ENCODE peak calls at places on chromosomes 12 and 14, in seven cellular contexts. L is aorta, B is cardiac muscle cell, C is AG10803, F is stomach, Q is SJSA1, K is astrocyte of the spinal cord. J is an unnamed sample.

GRCh38 chr12:39419471-39419870 is 23.4 kb downstream of the KIF21A start:
- DNase-seq in L (no peak), B (no peak), C (no peak), F (no peak), Q (no peak), K (no peak), J (no peak)

GRCh38 chr14:95533391-95533821 is 1.4 kb upstream of the GLRX5 start:
- DNase-seq in L (no peak), B (no peak), C (peak), F (no peak), Q (peak), K (peak), J (no peak)

GRCh38 chr12:102765736-102766135 is 151.3 kb downstream of the PAH start:
- DNase-seq in L (no peak), B (no peak), C (peak), F (no peak), Q (no peak), K (peak), J (no peak)

GRCh38 chr12:107492393-107493134 is 193.0 kb upstream of the PWP1 start:
- DNase-seq in L (no peak), B (peak), C (no peak), F (no peak), Q (peak), K (no peak), J (no peak)

GRCh38 chr12:26277511-26278246 is 82.3 kb downstream of the SSPN start:
- DNase-seq in L (peak), B (no peak), C (peak), F (no peak), Q (peak), K (peak), J (no peak)

GRCh38 chr12:86261142-86261541 is 5.0 kb upstream of the MGAT4C start:
- DNase-seq in L (no peak), B (no peak), C (no peak), F (no peak), Q (no peak), K (peak), J (no peak)

GRCh38 chr14:86510503-86510902 is 980.6 kb downstream of the FLRT2 start:
- DNase-seq in L (no peak), B (no peak), C (no peak), F (no peak), Q (no peak), K (peak), J (no peak)

GRCh38 chr12:4934651-4935050 is 24.9 kb downstream of the KCNA1 start:
- DNase-seq in L (no peak), B (no peak), C (no peak), F (no peak), Q (no peak), K (peak), J (no peak)

GRCh38 chr12:27924350-27925140 is 48.0 kb downstream of the PTHLH start:
- DNase-seq in L (no peak), B (no peak), C (peak), F (no peak), Q (no peak), K (peak), J (no peak)

GRCh38 chr14:56340921-56341320 is 222.7 kb downstream of the PELI2 start:
- DNase-seq in L (no peak), B (no peak), C (no peak), F (no peak), Q (no peak), K (no peak), J (no peak)

GRCh38 chr12:125403145-125403789 is 338.0 kb downstream of the AACS start:
- DNase-seq in L (no peak), B (peak), C (peak), F (no peak), Q (peak), K (peak), J (no peak)

GRCh38 chr12:130768120-130768519 is 52.0 kb upstream of the RIMBP2 start:
- DNase-seq in L (no peak), B (no peak), C (no peak), F (no peak), Q (no peak), K (no peak), J (no peak)

GRCh38 chr12:50353869-50354593 is 42.4 kb downstream of the FAM186A start:
- DNase-seq in L (no peak), B (no peak), C (peak), F (no peak), Q (peak), K (peak), J (no peak)

GRCh38 chr12:63977441-63977840 is 132.9 kb downstream of the SRGAP1 start:
- DNase-seq in L (no peak), B (no peak), C (peak), F (no peak), Q (no peak), K (no peak), J (no peak)

DNA sequence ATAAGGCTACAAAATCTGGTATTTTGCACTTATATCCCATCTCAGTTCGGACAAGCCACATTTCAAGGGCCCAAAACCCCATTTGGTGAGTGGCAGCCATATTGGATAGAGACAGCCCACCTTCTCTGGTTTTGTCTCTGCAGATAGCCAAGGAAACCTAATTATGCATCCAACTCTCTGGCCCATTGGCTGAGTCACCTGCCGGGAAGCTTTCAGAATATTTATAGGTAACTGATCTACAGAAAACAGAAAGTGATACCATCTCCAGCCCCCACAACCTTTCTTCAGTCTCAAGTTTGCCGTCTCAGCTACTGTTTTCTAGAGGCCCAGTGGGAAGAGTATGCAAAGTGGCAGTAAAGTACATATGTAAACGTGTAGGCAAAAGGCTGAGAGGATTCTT is 33.7 kb upstream of the PPP1CC start:
- DNase-seq in L (no peak), B (no peak), C (no peak), F (no peak), Q (no peak), K (no peak), J (no peak)
- H3K4me3 ChIP-seq in L (no peak), B (no peak), C (no peak), F (no peak), Q (no peak), K (no peak), J (no peak)

GRCh38 chr12:118979763-118980406 is 1.5 kb upstream of the SRRM4 start:
- DNase-seq in L (peak), B (peak), C (peak), F (peak), Q (no peak), K (peak), J (no peak)
- H3K4me3 ChIP-seq in L (no peak), B (peak), C (no peak), F (no peak), Q (no peak), K (no peak), J (no peak)

GRCh38 chr12:1794440-1795090 is 25.8 kb upstream of the LRTM2 start:
- DNase-seq in L (no peak), B (no peak), C (no peak), F (no peak), Q (no peak), K (no peak), J (no peak)
- H3K4me3 ChIP-seq in L (no peak), B (no peak), C (no peak), F (no peak), Q (no peak), K (no peak), J (no peak)

GRCh38 chr14:61573321-61573720 is 122.0 kb upstream of the HIF1A start:
- DNase-seq in L (no peak), B (no peak), C (no peak), F (no peak), Q (peak), K (no peak), J (no peak)
- H3K4me3 ChIP-seq in L (no peak), B (no peak), C (no peak), F (no peak), Q (no peak), K (no peak), J (no peak)

DNA sequence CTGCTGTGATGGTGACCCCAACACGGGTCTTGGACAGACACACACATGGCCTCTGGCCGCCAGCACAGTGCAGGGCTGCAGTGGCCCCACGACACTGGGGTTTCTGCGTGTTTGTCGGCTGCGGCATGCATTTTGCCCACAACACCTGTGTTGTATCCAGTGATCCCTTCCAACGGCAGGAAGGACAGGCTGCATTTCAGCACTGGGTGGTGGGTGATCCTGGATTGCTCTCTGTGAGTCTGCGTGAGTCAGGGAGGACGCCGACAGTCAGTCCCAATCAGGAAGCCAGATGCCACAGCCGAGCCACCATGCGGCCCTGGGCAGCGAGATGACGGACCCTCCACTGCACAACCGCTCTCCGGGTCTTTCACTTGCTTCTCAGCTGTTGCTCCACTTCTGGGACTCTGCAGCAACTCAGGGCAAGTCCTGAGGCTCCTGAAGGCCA is 20.6 kb downstream of the LRTM2 start:
- DNase-seq in L (peak), B (no peak), C (no peak), F (no peak), Q (no peak), K (no peak), J (peak)
- H3K4me3 ChIP-seq in L (no peak), B (no peak), C (no peak), F (no peak), Q (no peak), K (no peak), J (no peak)

DNA sequence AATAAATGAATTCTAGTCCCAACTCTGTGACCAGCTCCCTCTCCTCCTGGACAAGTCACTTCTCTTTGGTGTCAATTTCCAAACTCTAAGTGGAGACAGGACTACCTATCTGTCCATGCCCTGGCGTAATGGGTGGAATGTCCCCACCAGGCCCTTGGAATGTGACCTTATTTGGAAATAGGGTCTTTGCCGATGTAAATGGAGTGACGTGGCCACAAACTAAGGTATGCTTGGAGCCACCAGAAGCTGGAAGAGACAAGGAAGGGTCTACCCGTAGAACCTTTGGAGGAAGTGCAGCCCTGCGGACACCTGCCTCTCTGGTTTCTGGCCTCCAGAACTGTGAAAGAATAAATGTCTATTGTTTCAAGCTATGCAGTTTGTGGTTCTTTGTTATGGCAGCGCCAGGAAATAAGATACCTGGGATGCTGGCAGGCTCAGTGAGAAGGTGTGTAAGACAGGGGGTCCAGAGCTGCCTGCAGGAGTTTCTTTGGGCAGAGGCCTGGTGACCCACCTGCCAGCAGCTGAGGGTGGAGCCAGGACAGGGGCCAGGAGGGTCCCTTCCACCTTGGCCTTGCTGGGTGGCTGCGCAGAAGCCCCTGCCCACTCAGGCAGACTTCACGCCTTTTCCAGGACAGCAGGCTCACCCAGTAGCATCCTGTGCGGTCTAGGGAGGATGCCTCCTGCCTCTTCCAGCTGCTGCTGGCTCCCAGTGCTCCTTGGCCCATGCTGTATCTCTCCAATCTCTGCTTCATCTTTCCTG is 45.8 kb downstream of the ARL6IP4 start:
- DNase-seq in L (peak), B (no peak), C (no peak), F (no peak), Q (no peak), K (no peak), J (no peak)
- H3K4me3 ChIP-seq in L (no peak), B (no peak), C (no peak), F (no peak), Q (no peak), K (no peak), J (no peak)

DNA sequence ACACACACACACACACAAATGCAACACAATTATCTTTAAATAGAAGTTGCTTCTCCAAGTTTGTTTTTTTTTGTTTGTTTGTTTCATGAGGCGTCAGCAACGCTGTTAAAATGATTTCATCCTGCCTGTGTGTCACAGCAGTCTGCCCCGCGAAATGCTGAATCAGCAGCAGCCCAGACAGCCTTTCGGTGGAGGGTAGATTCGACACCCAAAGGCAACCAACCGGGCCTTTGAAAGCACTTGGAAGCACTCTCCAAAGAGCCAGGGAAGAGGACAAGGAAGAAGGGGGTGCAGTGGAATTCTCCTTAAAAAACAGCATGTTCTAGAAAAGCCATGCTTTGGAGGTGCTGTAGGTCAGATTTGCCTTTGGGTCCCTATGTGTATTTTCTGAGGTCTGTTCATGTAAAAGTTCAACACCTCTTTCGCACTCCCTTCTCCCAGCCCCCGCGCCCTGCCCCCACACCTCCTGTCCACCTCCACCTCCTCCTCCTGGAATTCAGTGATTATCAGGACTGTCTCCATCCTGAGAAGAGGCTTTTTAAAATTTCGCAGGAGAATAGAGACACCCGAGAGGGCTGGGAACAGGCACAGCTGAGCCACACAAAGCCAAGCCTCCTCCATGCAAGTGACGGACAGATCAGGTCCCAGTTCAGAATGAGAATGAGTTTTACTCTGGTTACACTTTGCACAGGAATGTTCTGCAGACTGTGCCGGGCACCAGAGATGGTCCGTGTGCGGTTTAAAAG is 177.8 kb downstream of the ETV6 start:
- DNase-seq in L (peak), B (peak), C (peak), F (no peak), Q (peak), K (no peak), J (no peak)
- H3K4me3 ChIP-seq in L (peak), B (no peak), C (peak), F (no peak), Q (no peak), K (no peak), J (peak)

GRCh38 chr14:105087963-105088811 is 23.0 kb upstream of the GPR132 start:
- DNase-seq in L (peak), B (peak), C (peak), F (peak), Q (peak), K (peak), J (peak)
- H3K4me3 ChIP-seq in L (no peak), B (no peak), C (peak), F (peak), Q (peak), K (peak), J (peak)